ENCODE peak calls at places on chromosomes 11 and 22, in four cellular contexts. Q, S, O and V are unnamed samples.
A peak's percentile ranks its signal among the peaks of the same experiment; 100 is the strongest.

GRCh38 chr11:94504689-94505293 is 7.5 kb upstream of the C11orf97 start:
- DNase-seq in Q (no peak), S (peak; percentile 17), O (no peak), V (no peak)

GRCh38 chr11:2451916-2452694 is 7.3 kb downstream of the KCNQ1 start:
- DNase-seq in Q (no peak), S (no peak), O (no peak), V (no peak)

GRCh38 chr11:99327527-99327926 is 306.8 kb downstream of the CNTN5 start:
- DNase-seq in Q (no peak), S (no peak), O (no peak), V (no peak)

GRCh38 chr22:49300241-49300640 is 527.4 kb downstream of the BRD1 start:
- DNase-seq in Q (peak; percentile 48), S (no peak), O (no peak), V (peak; percentile 61)

GRCh38 chr11:120425527-120425926 is 86.0 kb upstream of the GRIK4 start:
- DNase-seq in Q (no peak), S (no peak), O (no peak), V (no peak)

GRCh38 chr11:88308576-88308975 is 29.0 kb downstream of the CTSC start:
- DNase-seq in Q (no peak), S (no peak), O (no peak), V (no peak)

GRCh38 chr11:46117842-46118241 is 3.4 kb downstream of the PHF21A start:
- DNase-seq in Q (no peak), S (no peak), O (no peak), V (no peak)

GRCh38 chr11:119047205-119047604 is 9.8 kb downstream of the HYOU1 start:
- DNase-seq in Q (no peak), S (no peak), O (no peak), V (no peak)

GRCh38 chr11:94858012-94858705 is 90.0 kb downstream of the AMOTL1 start:
- DNase-seq in Q (no peak), S (no peak), O (no peak), V (no peak)

GRCh38 chr11:64085915-64086262 is 50.2 kb downstream of the FLRT1 start:
- DNase-seq in Q (no peak), S (no peak), O (no peak), V (no peak)

GRCh38 chr11:87712802-87713202 is 462.4 kb downstream of the RAB38 start:
- DNase-seq in Q (no peak), S (no peak), O (no peak), V (no peak)

GRCh38 chr11:75406338-75406777 is 7.0 kb downstream of the RPS3 start:
- DNase-seq in Q (no peak), S (no peak), O (no peak), V (no peak)

GRCh38 chr22:30193031-30193794 is 53.3 kb downstream of the LIF start:
- DNase-seq in Q (no peak), S (no peak), O (no peak), V (no peak)

GRCh38 chr11:102493524-102493923 is 37.0 kb downstream of the MMP7 start:
- DNase-seq in Q (no peak), S (no peak), O (no peak), V (no peak)

GRCh38 chr22:43346521-43346929 is 3.4 kb upstream of the SCUBE1 start:
- DNase-seq in Q (peak; percentile 90), S (peak; percentile 65), O (peak; percentile 51), V (no peak)

GRCh38 chr11:119118227-119118626 is 3.2 kb upstream of the HINFP start:
- DNase-seq in Q (no peak), S (no peak), O (no peak), V (no peak)

GRCh38 chr11:117217141-117217609 is 14.7 kb downstream of the PCSK7 start:
- DNase-seq in Q (no peak), S (no peak), O (peak; percentile 30), V (no peak)

GRCh38 chr11:86106916-86107315 is 38.0 kb upstream of the PICALM start:
- DNase-seq in Q (no peak), S (no peak), O (no peak), V (no peak)

GRCh38 chr11:106988151-106988806 is 30.0 kb downstream of the GUCY1A2 start:
- DNase-seq in Q (no peak), S (no peak), O (peak; percentile 26), V (no peak)

GRCh38 chr11:76163289-76163880 is 42.9 kb downstream of the WNT11 start:
- DNase-seq in Q (no peak), S (no peak), O (no peak), V (no peak)

GRCh38 chr11:82899191-82899820 is 924 bp downstream of the PRCP start:
- DNase-seq in Q (no peak), S (no peak), O (no peak), V (no peak)

GRCh38 chr22:50048836-50049235 is 9.3 kb downstream of the TTLL8 start:
- DNase-seq in Q (no peak), S (no peak), O (no peak), V (no peak)

GRCh38 chr11:44775366-44776356 is 48.9 kb downstream of the TSPAN18 start:
- DNase-seq in Q (peak; percentile 79), S (peak; percentile 80), O (peak; percentile 16), V (no peak)

DNA sequence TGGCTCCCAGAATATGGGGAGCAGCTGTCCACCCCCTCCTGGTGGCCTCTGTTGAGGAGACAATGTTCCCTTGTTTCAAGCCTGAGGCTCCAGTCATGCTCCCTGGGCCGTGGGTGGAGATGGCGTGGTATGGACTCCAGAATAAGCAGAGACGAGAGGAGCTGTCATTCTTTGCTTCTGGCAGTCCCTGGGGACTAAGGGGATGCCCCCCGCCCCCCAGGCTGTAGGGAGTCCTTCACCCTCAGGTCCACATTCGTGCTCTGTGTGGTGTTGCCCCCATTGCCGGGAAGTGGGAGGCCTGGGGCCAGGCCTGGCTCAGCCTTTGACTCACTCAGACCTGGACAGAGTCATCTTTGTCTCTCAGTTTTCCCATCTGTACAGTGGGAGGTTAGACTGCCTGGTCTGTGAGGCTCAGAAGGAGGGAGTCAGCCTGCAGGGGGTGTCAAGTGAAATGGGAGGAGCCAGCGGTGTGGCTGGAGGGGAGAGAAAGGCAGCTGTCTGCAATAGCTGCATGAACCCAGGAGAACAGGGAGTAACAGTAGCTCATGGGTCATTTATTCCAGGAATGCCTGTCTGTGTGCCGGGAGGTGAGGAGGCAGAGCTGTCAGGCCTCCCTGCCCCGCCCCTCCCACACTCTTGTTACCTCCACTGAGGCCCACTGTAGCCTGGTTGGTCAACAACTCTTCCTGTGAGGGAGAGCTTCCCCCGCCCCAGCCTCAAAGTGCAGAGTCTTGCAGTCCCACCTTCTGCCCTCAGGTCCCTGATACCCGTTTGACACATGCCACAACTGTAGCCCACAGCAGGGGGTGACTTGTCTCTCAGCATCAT is 6.3 kb downstream of the ARHGEF17 start:
- DNase-seq in Q (no peak), S (no peak), O (peak; percentile 68), V (no peak)
- H3K4me3 ChIP-seq in Q (no peak overlapping the region), S (no peak overlapping the region), O (no peak overlapping the region), V (peak overlapping the region; percentile 84)

GRCh38 chr11:28835317-28835716 is 727.1 kb downstream of the METTL15 start:
- DNase-seq in Q (no peak), S (no peak), O (no peak), V (no peak)

GRCh38 chr11:28833670-28834069 is 725.5 kb downstream of the METTL15 start:
- DNase-seq in Q (no peak), S (no peak), O (no peak), V (no peak)

GRCh38 chr11:28835790-28836189 is 727.6 kb downstream of the METTL15 start:
- DNase-seq in Q (no peak), S (no peak), O (no peak), V (no peak)

GRCh38 chr11:28836285-28837081 is 728.3 kb downstream of the METTL15 start:
- DNase-seq in Q (no peak), S (peak; percentile 78), O (no peak), V (no peak)

GRCh38 chr11:28834877-28835276 is 726.7 kb downstream of the METTL15 start:
- DNase-seq in Q (no peak), S (no peak), O (no peak), V (no peak)
- TF ChIP-seq POLR2A in Q (no peak), S (no peak), O (no peak), V (no peak)

DNA sequence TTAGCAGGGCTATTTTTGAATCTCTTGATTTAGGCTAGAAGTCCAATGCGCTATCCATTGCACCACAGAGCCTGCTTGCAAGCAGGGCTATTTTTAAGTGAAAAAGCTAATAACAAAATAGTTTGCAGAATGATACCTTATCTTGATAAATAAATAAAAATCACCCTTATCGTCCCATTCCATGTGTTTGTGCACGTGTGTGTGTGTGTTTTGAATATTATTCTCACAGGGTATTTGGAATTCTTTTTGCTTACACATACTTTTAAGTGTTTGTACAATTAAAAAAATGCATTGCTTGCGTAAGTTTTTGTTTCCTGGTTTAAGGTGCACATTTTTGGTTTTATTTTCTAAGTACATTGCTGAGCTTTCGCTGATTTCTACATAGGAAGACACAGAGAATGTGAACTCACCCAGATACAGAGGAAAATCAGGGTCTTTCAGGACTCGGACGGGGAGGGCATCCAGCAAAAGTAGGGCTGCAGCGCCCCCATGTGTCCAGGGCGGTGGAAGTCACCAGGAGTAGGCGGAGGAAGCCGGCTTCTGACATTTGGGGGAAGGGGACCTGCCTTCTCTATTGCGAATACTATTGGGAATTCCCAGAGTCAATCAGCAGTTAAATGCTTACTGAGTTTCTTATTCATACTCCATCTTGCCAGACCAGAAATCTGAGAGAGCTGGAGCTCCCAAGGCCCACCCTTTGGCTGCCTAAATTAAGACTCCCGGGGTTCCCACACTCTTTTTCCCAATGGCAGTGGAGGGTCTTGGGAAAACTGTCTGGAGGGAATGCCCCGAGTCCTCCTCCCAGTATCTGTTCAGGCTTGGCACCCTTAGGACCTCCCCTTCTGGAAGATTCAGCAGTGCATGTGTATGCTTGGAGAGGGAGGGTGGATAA is 27.2 kb downstream of the SLC1A2 start:
- DNase-seq in Q (peak; percentile 96), S (peak; percentile 78), O (peak; percentile 87), V (no peak)
- H3K4me3 ChIP-seq in Q (no peak overlapping the region), S (no peak overlapping the region), O (no peak overlapping the region), V (no peak overlapping the region)

GRCh38 chr22:46737976-46738641 is at the start of gene CERK:
- DNase-seq in Q (peak; percentile 95), S (peak; percentile 41), O (peak; percentile 80), V (no peak)

GRCh38 chr22:46738642-46738960 is 549 bp upstream of the CERK start:
- DNase-seq in Q (no peak), S (no peak), O (peak; percentile 42), V (no peak)

GRCh38 chr22:46740910-46741785 is 3.1 kb upstream of the CERK start:
- DNase-seq in Q (no peak), S (no peak), O (no peak), V (no peak)

GRCh38 chr22:46737105-46737975 is 712 bp downstream of the CERK start:
- DNase-seq in Q (peak; percentile 90), S (peak; percentile 18), O (peak; percentile 48), V (no peak)

DNA sequence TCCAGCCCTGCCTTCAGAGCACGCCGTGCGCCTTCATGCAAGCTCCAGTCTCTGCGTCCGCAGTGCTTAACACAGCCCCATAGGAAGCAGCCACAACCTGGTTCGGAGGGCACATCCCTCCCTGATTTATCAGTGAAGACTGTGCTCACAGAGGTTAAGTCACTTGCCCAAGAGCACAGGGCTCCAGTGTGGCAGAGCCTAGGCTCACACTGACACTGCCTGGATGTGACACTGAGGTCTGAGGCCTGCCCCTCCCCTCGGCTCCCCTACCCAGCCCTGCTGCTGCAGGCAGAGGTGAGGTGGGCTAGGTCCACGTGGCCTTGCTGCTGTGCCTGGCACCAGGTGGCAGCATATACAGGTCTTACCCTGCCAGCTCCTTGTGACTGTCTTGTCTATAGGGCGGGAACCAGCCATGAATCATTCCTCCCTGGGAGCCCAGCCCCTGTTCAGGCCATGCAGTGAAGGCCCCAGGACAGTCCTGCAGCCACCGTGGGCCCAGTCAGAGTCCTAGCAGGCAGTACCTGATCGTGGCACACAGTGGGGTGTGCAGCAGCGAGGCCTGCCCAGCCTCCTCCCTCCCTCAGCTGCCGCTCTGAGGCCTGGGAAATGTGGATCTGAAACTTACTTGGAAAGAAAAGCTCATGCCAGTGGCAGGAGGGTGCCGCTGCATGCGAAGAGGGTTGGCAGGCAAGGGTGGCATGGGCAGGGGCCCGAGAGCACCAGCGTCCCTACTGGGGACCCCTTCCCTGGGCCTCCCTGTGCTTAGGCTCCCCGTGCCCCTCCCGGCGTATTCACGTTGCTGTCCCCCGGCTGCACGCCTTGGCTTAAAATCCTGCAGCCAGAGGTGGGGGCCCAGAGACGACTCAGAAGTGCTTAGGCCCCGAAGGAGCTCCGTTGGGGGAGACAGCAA is 1.2 kb upstream of the CERK start:
- DNase-seq in Q (peak; percentile 94), S (peak; percentile 88), O (no peak), V (no peak)
- TF ChIP-seq POLR2A in Q (no peak), S (no peak), O (no peak), V (no peak)